ENCODE peak calls at places on chromosomes 1 and 21, in nine cellular contexts. One of them, this sample, is unnamed.

GRCh38 chr1:42003433-42003832 is 84.7 kb upstream of the HIVEP3 start:
- DNase-seq in cardiac muscle cell: no peak
- DNase-seq in RWPE1: peak; percentile 9
- DNase-seq in Peyer's patch: no peak
- DNase-seq in sigmoid colon: no peak
- DNase-seq in left ventricle myocardium inferior: no peak
- DNase-seq in CD8-positive, alpha-beta T cell: no peak
- DNase-seq in transverse colon: peak; percentile 33
- DNase-seq in left lung: peak; percentile 45
- DNase-seq in this sample: no peak

GRCh38 chr1:67880056-67880601 is 46.9 kb upstream of the GNG12 start:
- DNase-seq in cardiac muscle cell: peak; percentile 89
- DNase-seq in RWPE1: peak; percentile 60
- DNase-seq in Peyer's patch: no peak
- DNase-seq in sigmoid colon: no peak
- DNase-seq in left ventricle myocardium inferior: no peak
- DNase-seq in CD8-positive, alpha-beta T cell: no peak
- DNase-seq in transverse colon: no peak
- DNase-seq in left lung: no peak
- DNase-seq in this sample: no peak

GRCh38 chr21:42964086-42964485 is 10.3 kb upstream of the PKNOX1 start:
- DNase-seq in cardiac muscle cell: no peak
- DNase-seq in RWPE1: no peak
- DNase-seq in Peyer's patch: no peak
- DNase-seq in sigmoid colon: no peak
- DNase-seq in left ventricle myocardium inferior: no peak
- DNase-seq in CD8-positive, alpha-beta T cell: no peak
- DNase-seq in transverse colon: no peak
- DNase-seq in left lung: no peak
- DNase-seq in this sample: no peak

GRCh38 chr1:225996946-225997545 is 2.1 kb downstream of the SDE2 start:
- DNase-seq in cardiac muscle cell: peak; percentile 53
- DNase-seq in RWPE1: no peak
- DNase-seq in Peyer's patch: no peak
- DNase-seq in sigmoid colon: no peak
- DNase-seq in left ventricle myocardium inferior: no peak
- DNase-seq in CD8-positive, alpha-beta T cell: no peak
- DNase-seq in transverse colon: no peak
- DNase-seq in left lung: no peak
- DNase-seq in this sample: no peak

GRCh38 chr1:183633676-183634343 is 1.8 kb downstream of the ARPC5 start:
- DNase-seq in cardiac muscle cell: peak; percentile 92
- DNase-seq in RWPE1: peak; percentile 50
- DNase-seq in Peyer's patch: no peak
- DNase-seq in sigmoid colon: no peak
- DNase-seq in left ventricle myocardium inferior: no peak
- DNase-seq in CD8-positive, alpha-beta T cell: peak; percentile 38
- DNase-seq in transverse colon: no peak
- DNase-seq in left lung: no peak
- DNase-seq in this sample: no peak

GRCh38 chr1:62589321-62589720 is 8.0 kb upstream of the ANGPTL3 start:
- DNase-seq in cardiac muscle cell: no peak
- DNase-seq in RWPE1: no peak
- DNase-seq in Peyer's patch: no peak
- DNase-seq in sigmoid colon: no peak
- DNase-seq in left ventricle myocardium inferior: no peak
- DNase-seq in CD8-positive, alpha-beta T cell: no peak
- DNase-seq in transverse colon: no peak
- DNase-seq in left lung: no peak
- DNase-seq in this sample: no peak

GRCh38 chr1:205061665-205062069 is 18.7 kb downstream of the CNTN2 start:
- DNase-seq in cardiac muscle cell: peak; percentile 77
- DNase-seq in RWPE1: peak; percentile 81
- DNase-seq in Peyer's patch: peak; percentile 75
- DNase-seq in sigmoid colon: peak; percentile 77
- DNase-seq in left ventricle myocardium inferior: peak; percentile 68
- DNase-seq in CD8-positive, alpha-beta T cell: peak; percentile 74
- DNase-seq in transverse colon: peak; percentile 64
- DNase-seq in left lung: peak; percentile 53
- DNase-seq in this sample: no peak

GRCh38 chr1:20521960-20522861 is 14.3 kb upstream of the MUL1 start:
- DNase-seq in cardiac muscle cell: peak; percentile 84
- DNase-seq in RWPE1: peak; percentile 57
- DNase-seq in Peyer's patch: peak; percentile 57
- DNase-seq in sigmoid colon: peak; percentile 85
- DNase-seq in left ventricle myocardium inferior: peak; percentile 38
- DNase-seq in CD8-positive, alpha-beta T cell: peak; percentile 61
- DNase-seq in transverse colon: peak; percentile 86
- DNase-seq in left lung: peak; percentile 61
- DNase-seq in this sample: peak; percentile 82

GRCh38 chr1:163874070-163874469 is 552.3 kb downstream of the NUF2 start:
- DNase-seq in cardiac muscle cell: no peak
- DNase-seq in RWPE1: no peak
- DNase-seq in Peyer's patch: no peak
- DNase-seq in sigmoid colon: no peak
- DNase-seq in left ventricle myocardium inferior: no peak
- DNase-seq in CD8-positive, alpha-beta T cell: no peak
- DNase-seq in transverse colon: no peak
- DNase-seq in left lung: no peak
- DNase-seq in this sample: no peak

GRCh38 chr1:216223521-216223920 is 199.7 kb downstream of the USH2A start:
- DNase-seq in cardiac muscle cell: no peak
- DNase-seq in RWPE1: no peak
- DNase-seq in Peyer's patch: no peak
- DNase-seq in sigmoid colon: no peak
- DNase-seq in left ventricle myocardium inferior: no peak
- DNase-seq in CD8-positive, alpha-beta T cell: no peak
- DNase-seq in transverse colon: no peak
- DNase-seq in left lung: no peak
- DNase-seq in this sample: no peak

GRCh38 chr1:22380024-22380785 is 71.4 kb upstream of the ZBTB40 start:
- DNase-seq in cardiac muscle cell: no peak
- DNase-seq in RWPE1: peak; percentile 43
- DNase-seq in Peyer's patch: no peak
- DNase-seq in sigmoid colon: no peak
- DNase-seq in left ventricle myocardium inferior: no peak
- DNase-seq in CD8-positive, alpha-beta T cell: no peak
- DNase-seq in transverse colon: no peak
- DNase-seq in left lung: no peak
- DNase-seq in this sample: no peak

GRCh38 chr21:24076179-24076578 is 1531.1 kb downstream of the MRPL39 start:
- DNase-seq in cardiac muscle cell: peak; percentile 43
- DNase-seq in RWPE1: no peak
- DNase-seq in Peyer's patch: no peak
- DNase-seq in sigmoid colon: no peak
- DNase-seq in left ventricle myocardium inferior: no peak
- DNase-seq in CD8-positive, alpha-beta T cell: no peak
- DNase-seq in transverse colon: no peak
- DNase-seq in left lung: no peak
- DNase-seq in this sample: no peak

GRCh38 chr1:117036018-117036421 is 24.1 kb upstream of the TTF2 start:
- DNase-seq in cardiac muscle cell: no peak
- DNase-seq in RWPE1: no peak
- DNase-seq in Peyer's patch: no peak
- DNase-seq in sigmoid colon: no peak
- DNase-seq in left ventricle myocardium inferior: no peak
- DNase-seq in CD8-positive, alpha-beta T cell: no peak
- DNase-seq in transverse colon: no peak
- DNase-seq in left lung: no peak
- DNase-seq in this sample: no peak

GRCh38 chr1:33036051-33036525 is 595 bp downstream of the AK2 start:
- DNase-seq in cardiac muscle cell: no peak
- DNase-seq in RWPE1: peak; percentile 63
- DNase-seq in Peyer's patch: no peak
- DNase-seq in sigmoid colon: no peak
- DNase-seq in left ventricle myocardium inferior: no peak
- DNase-seq in CD8-positive, alpha-beta T cell: no peak
- DNase-seq in transverse colon: no peak
- DNase-seq in left lung: no peak
- DNase-seq in this sample: no peak

GRCh38 chr1:178046856-178047255 is 47.0 kb upstream of the RASAL2 start:
- DNase-seq in cardiac muscle cell: no peak
- DNase-seq in RWPE1: no peak
- DNase-seq in Peyer's patch: no peak
- DNase-seq in sigmoid colon: no peak
- DNase-seq in left ventricle myocardium inferior: no peak
- DNase-seq in CD8-positive, alpha-beta T cell: no peak
- DNase-seq in transverse colon: no peak
- DNase-seq in left lung: no peak
- DNase-seq in this sample: no peak

GRCh38 chr1:41528726-41529605 is 44.5 kb upstream of the EDN2 start:
- DNase-seq in cardiac muscle cell: no peak
- DNase-seq in RWPE1: no peak
- DNase-seq in Peyer's patch: no peak
- DNase-seq in sigmoid colon: peak; percentile 20
- DNase-seq in left ventricle myocardium inferior: peak; percentile 7
- DNase-seq in CD8-positive, alpha-beta T cell: no peak
- DNase-seq in transverse colon: no peak
- DNase-seq in left lung: peak; percentile 21
- DNase-seq in this sample: peak; percentile 50

GRCh38 chr1:92329356-92330129 is 30.7 kb downstream of the RPAP2 start:
- DNase-seq in cardiac muscle cell: no peak
- DNase-seq in RWPE1: peak; percentile 13
- DNase-seq in Peyer's patch: no peak
- DNase-seq in sigmoid colon: no peak
- DNase-seq in left ventricle myocardium inferior: no peak
- DNase-seq in CD8-positive, alpha-beta T cell: no peak
- DNase-seq in transverse colon: no peak
- DNase-seq in left lung: no peak
- DNase-seq in this sample: no peak

GRCh38 chr21:39527664-39528381 is 76.1 kb downstream of the SH3BGR start:
- DNase-seq in cardiac muscle cell: no peak
- DNase-seq in RWPE1: no peak
- DNase-seq in Peyer's patch: peak; percentile 76
- DNase-seq in sigmoid colon: no peak
- DNase-seq in left ventricle myocardium inferior: no peak
- DNase-seq in CD8-positive, alpha-beta T cell: no peak
- DNase-seq in transverse colon: peak; percentile 68
- DNase-seq in left lung: no peak
- DNase-seq in this sample: no peak

GRCh38 chr1:5950994-5951749 is 41.1 kb downstream of the NPHP4 start:
- DNase-seq in cardiac muscle cell: no peak
- DNase-seq in RWPE1: no peak
- DNase-seq in Peyer's patch: peak; percentile 14
- DNase-seq in sigmoid colon: no peak
- DNase-seq in left ventricle myocardium inferior: no peak
- DNase-seq in CD8-positive, alpha-beta T cell: no peak
- DNase-seq in transverse colon: no peak
- DNase-seq in left lung: peak; percentile 8
- DNase-seq in this sample: peak; percentile 36

GRCh38 chr1:217718873-217719272 is 87.7 kb downstream of the SPATA17 start:
- DNase-seq in cardiac muscle cell: no peak
- DNase-seq in RWPE1: no peak
- DNase-seq in Peyer's patch: no peak
- DNase-seq in sigmoid colon: no peak
- DNase-seq in left ventricle myocardium inferior: no peak
- DNase-seq in CD8-positive, alpha-beta T cell: no peak
- DNase-seq in transverse colon: no peak
- DNase-seq in left lung: no peak
- DNase-seq in this sample: no peak

GRCh38 chr1:227043755-227044154 is 103.7 kb downstream of the COQ8A start:
- DNase-seq in cardiac muscle cell: peak; percentile 83
- DNase-seq in RWPE1: peak; percentile 32
- DNase-seq in Peyer's patch: no peak
- DNase-seq in sigmoid colon: no peak
- DNase-seq in left ventricle myocardium inferior: no peak
- DNase-seq in CD8-positive, alpha-beta T cell: no peak
- DNase-seq in transverse colon: no peak
- DNase-seq in left lung: no peak
- DNase-seq in this sample: no peak

GRCh38 chr1:227049253-227049652 is 109.2 kb downstream of the COQ8A start:
- DNase-seq in cardiac muscle cell: no peak
- DNase-seq in RWPE1: no peak
- DNase-seq in Peyer's patch: no peak
- DNase-seq in sigmoid colon: no peak
- DNase-seq in left ventricle myocardium inferior: no peak
- DNase-seq in CD8-positive, alpha-beta T cell: no peak
- DNase-seq in transverse colon: no peak
- DNase-seq in left lung: no peak
- DNase-seq in this sample: no peak
- H3K27ac ChIP-seq in cardiac muscle cell: no peak overlapping the region
- H3K27ac ChIP-seq in RWPE1: no peak overlapping the region
- H3K27ac ChIP-seq in Peyer's patch: no peak overlapping the region
- H3K27ac ChIP-seq in sigmoid colon: no peak overlapping the region
- H3K27ac ChIP-seq in left ventricle myocardium inferior: no peak overlapping the region
- H3K27ac ChIP-seq in CD8-positive, alpha-beta T cell: no peak overlapping the region
- H3K27ac ChIP-seq in transverse colon: no peak overlapping the region
- H3K27ac ChIP-seq in left lung: no peak overlapping the region
- H3K27ac ChIP-seq in this sample: no peak overlapping the region

GRCh38 chr1:8456306-8456912 is 138.5 kb downstream of the SLC45A1 start:
- DNase-seq in cardiac muscle cell: peak; percentile 81
- DNase-seq in RWPE1: peak; percentile 48
- DNase-seq in Peyer's patch: no peak
- DNase-seq in sigmoid colon: no peak
- DNase-seq in left ventricle myocardium inferior: no peak
- DNase-seq in CD8-positive, alpha-beta T cell: no peak
- DNase-seq in transverse colon: no peak
- DNase-seq in left lung: no peak
- DNase-seq in this sample: no peak
- H3K27ac ChIP-seq in cardiac muscle cell: peak overlapping the region; percentile 36
- H3K27ac ChIP-seq in RWPE1: no peak overlapping the region
- H3K27ac ChIP-seq in Peyer's patch: peak overlapping the region; percentile 67
- H3K27ac ChIP-seq in sigmoid colon: peak overlapping the region; percentile 86
- H3K27ac ChIP-seq in left ventricle myocardium inferior: peak overlapping the region; percentile 60
- H3K27ac ChIP-seq in CD8-positive, alpha-beta T cell: no peak overlapping the region
- H3K27ac ChIP-seq in transverse colon: peak overlapping the region; percentile 61
- H3K27ac ChIP-seq in left lung: peak overlapping the region; percentile 65
- H3K27ac ChIP-seq in this sample: peak overlapping the region; percentile 65

GRCh38 chr1:30810416-30811105 is 53.0 kb upstream of the LAPTM5 start:
- DNase-seq in cardiac muscle cell: no peak
- DNase-seq in RWPE1: no peak
- DNase-seq in Peyer's patch: no peak
- DNase-seq in sigmoid colon: no peak
- DNase-seq in left ventricle myocardium inferior: no peak
- DNase-seq in CD8-positive, alpha-beta T cell: no peak
- DNase-seq in transverse colon: no peak
- DNase-seq in left lung: no peak
- DNase-seq in this sample: no peak
- H3K27ac ChIP-seq in cardiac muscle cell: no peak overlapping the region
- H3K27ac ChIP-seq in RWPE1: no peak overlapping the region
- H3K27ac ChIP-seq in Peyer's patch: peak overlapping the region; percentile 62
- H3K27ac ChIP-seq in sigmoid colon: peak overlapping the region; percentile 82
- H3K27ac ChIP-seq in left ventricle myocardium inferior: no peak overlapping the region
- H3K27ac ChIP-seq in CD8-positive, alpha-beta T cell: no peak overlapping the region
- H3K27ac ChIP-seq in transverse colon: peak overlapping the region; percentile 66
- H3K27ac ChIP-seq in left lung: peak overlapping the region; percentile 31
- H3K27ac ChIP-seq in this sample: no peak overlapping the region

DNA sequence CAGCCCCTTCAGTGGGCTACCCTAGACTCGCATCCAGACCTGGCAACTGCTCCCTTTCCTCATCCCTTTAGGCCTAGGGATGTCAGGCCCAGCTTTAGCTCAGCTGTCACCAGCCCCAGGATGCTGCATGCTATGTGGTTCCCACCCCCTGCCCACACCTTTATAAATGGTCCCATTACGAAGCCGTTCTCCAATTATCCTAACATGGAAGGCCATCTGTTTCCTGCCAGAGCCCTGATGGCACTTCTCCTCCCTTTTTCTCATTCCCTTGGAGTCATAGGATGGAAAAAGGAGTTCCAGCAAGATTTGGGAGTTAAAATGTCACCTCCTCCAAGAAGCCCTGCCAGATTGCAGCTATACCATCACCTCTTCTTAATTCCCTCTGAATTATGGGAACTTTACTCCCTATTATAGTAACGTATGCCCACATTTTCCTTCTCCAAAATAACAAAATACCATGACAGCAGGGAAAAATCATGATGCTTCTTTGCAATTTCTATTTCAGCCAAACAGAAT is 205.0 kb upstream of the GRIK3 start:
- DNase-seq in cardiac muscle cell: no peak
- DNase-seq in RWPE1: no peak
- DNase-seq in Peyer's patch: no peak
- DNase-seq in sigmoid colon: no peak
- DNase-seq in left ventricle myocardium inferior: no peak
- DNase-seq in CD8-positive, alpha-beta T cell: no peak
- DNase-seq in transverse colon: no peak
- DNase-seq in left lung: no peak
- DNase-seq in this sample: no peak
- H3K27ac ChIP-seq in cardiac muscle cell: no peak overlapping the region
- H3K27ac ChIP-seq in RWPE1: no peak overlapping the region
- H3K27ac ChIP-seq in Peyer's patch: no peak overlapping the region
- H3K27ac ChIP-seq in sigmoid colon: no peak overlapping the region
- H3K27ac ChIP-seq in left ventricle myocardium inferior: no peak overlapping the region
- H3K27ac ChIP-seq in CD8-positive, alpha-beta T cell: no peak overlapping the region
- H3K27ac ChIP-seq in transverse colon: no peak overlapping the region
- H3K27ac ChIP-seq in left lung: no peak overlapping the region
- H3K27ac ChIP-seq in this sample: no peak overlapping the region